ENCODE peak calls at places on chromosomes 13 and 19, in seven cellular contexts. P is CD4-positive, alpha-beta memory T cell; D is thyroid gland; N is right lobe of liver; X is ascending aorta; V is lower lobe of right lung; M is gastrocnemius medialis. R is an unnamed sample. For H3K4me1, the result is how much of the 10 kb centered on the place peaks cover.

GRCh38 chr19:38361633-38362075 is 12.7 kb upstream of the PSMD8 start:
- DNase-seq in M (peak), P (peak), X (no peak), V (peak), N (peak), D (peak), R (peak)

GRCh38 chr19:52786078-52786463 is 520 bp downstream of the ZNF600 start:
- DNase-seq in D (peak), P (no peak), X (no peak), V (no peak), M (no peak), N (no peak), R (no peak)

GRCh38 chr13:24131749-24132148 is 28.8 kb upstream of the SPATA13 start:
- DNase-seq in V (no peak), M (no peak), N (no peak), P (no peak), X (no peak), D (no peak), R (no peak)

GRCh38 chr13:52003551-52003950 is 7.7 kb downstream of the ATP7B start:
- DNase-seq in D (no peak), V (no peak), N (no peak), M (peak), X (no peak), P (no peak), R (no peak)

GRCh38 chr13:30412351-30412750 is 9.9 kb upstream of the UBE2L5 start:
- DNase-seq in M (no peak), P (no peak), N (no peak), V (no peak), X (no peak), D (no peak), R (no peak)

GRCh38 chr19:31118292-31118925 is 230.8 kb downstream of the TSHZ3 start:
- DNase-seq in P (no peak), D (no peak), V (peak), M (peak), X (no peak), N (no peak), R (no peak)

GRCh38 chr13:113318956-113319355 is 21.9 kb downstream of the LAMP1 start:
- DNase-seq in D (no peak), V (no peak), P (no peak), X (no peak), M (no peak), N (no peak), R (no peak)

GRCh38 chr19:43554317-43554895 is 20.9 kb downstream of the XRCC1 start:
- DNase-seq in M (no peak), D (no peak), X (no peak), P (no peak), N (no peak), V (no peak), R (peak)

GRCh38 chr19:5072115-5072514 is 103.2 kb downstream of the KDM4B start:
- DNase-seq in P (no peak), N (no peak), X (no peak), D (no peak), M (peak), V (no peak), R (no peak)

GRCh38 chr19:55660404-55660803 is 5.6 kb downstream of the U2AF2 start:
- DNase-seq in X (no peak), V (no peak), M (no peak), N (no peak), P (no peak), D (no peak), R (peak)

GRCh38 chr19:1264801-1265610 is 4.1 kb upstream of the CIRBP start:
- DNase-seq in V (peak), M (peak), X (no peak), D (peak), P (no peak), N (peak), R (peak)

GRCh38 chr13:98664047-98664446 is 87.1 kb upstream of the STK24 start:
- DNase-seq in D (no peak), X (no peak), V (no peak), M (no peak), P (no peak), N (peak), R (no peak)

GRCh38 chr19:37466277-37466797 is 907 bp downstream of the ZNF569 start:
- DNase-seq in P (no peak), N (no peak), V (no peak), M (no peak), D (no peak), X (no peak), R (no peak)

GRCh38 chr13:51794959-51795358 is 9.0 kb downstream of the DHRS12 start:
- DNase-seq in D (no peak), N (no peak), P (no peak), V (no peak), X (no peak), M (no peak), R (no peak)

GRCh38 chr13:72648513-72649065 is 78.8 kb downstream of the MZT1 start:
- DNase-seq in M (no peak), D (no peak), N (no peak), V (no peak), X (no peak), P (no peak), R (no peak)

GRCh38 chr13:51769455-51770127 is 34.4 kb downstream of the DHRS12 start:
- DNase-seq in M (peak), V (no peak), D (peak), P (no peak), N (no peak), X (no peak), R (no peak)

GRCh38 chr13:36436811-36437210 is 4.5 kb downstream of the CCNA1 start:
- DNase-seq in V (no peak), M (no peak), D (no peak), P (no peak), N (no peak), X (no peak), R (no peak)

GRCh38 chr13:44815507-44816074 is 173.7 kb downstream of the NUFIP1 start:
- DNase-seq in M (no peak), P (no peak), X (no peak), D (peak), V (peak), N (no peak), R (no peak)
- H3K4me1 ChIP-seq in M (under half), P (under half), X (under half), D (under half), V (under half), N (under half), R (under half)

GRCh38 chr19:11194173-11194572 is 3.2 kb downstream of the KANK2 start:
- DNase-seq in P (no peak), V (no peak), D (no peak), M (no peak), N (no peak), X (no peak), R (no peak)
- H3K4me1 ChIP-seq in P (under half), V (half or more), D (half or more), M (under half), N (under half), X (under half), R (under half)

GRCh38 chr13:21738636-21739035 is 67.8 kb downstream of the FGF9 start:
- DNase-seq in N (no peak), M (no peak), P (no peak), D (no peak), X (no peak), V (no peak), R (no peak)
- H3K4me1 ChIP-seq in N (under half), M (under half), P (under half), D (under half), X (under half), V (under half), R (under half)

GRCh38 chr19:51227324-51227723 is 2.4 kb downstream of the CD33 start:
- DNase-seq in D (no peak), V (no peak), N (no peak), P (no peak), X (no peak), M (no peak), R (no peak)

GRCh38 chr19:51224163-51224641 is 678 bp upstream of the CD33 start:
- DNase-seq in V (no peak), M (no peak), N (no peak), P (no peak), X (no peak), D (no peak), R (no peak)

GRCh38 chr19:51226068-51226467 is 1.2 kb downstream of the CD33 start:
- DNase-seq in P (no peak), X (no peak), M (no peak), D (no peak), V (no peak), N (no peak), R (no peak)
- H3K4me1 ChIP-seq in P (under half), X (under half), M (under half), D (under half), V (under half), N (under half), R (under half)